ENCODE peak calls at places on chromosomes 3 and 15, in four cellular contexts. L is astrocyte, R is neural progenitor cell, T is H9. B is an unnamed sample.

GRCh38 chr15:55737373-55737772 is 5.6 kb downstream of the PRTG start:
- DNase-seq in R (peak), T (no peak), L (peak), B (peak)

GRCh38 chr15:74784426-74784825 is 2.5 kb downstream of the CSK start:
- DNase-seq in T (no peak), L (no peak), R (no peak), B (no peak)

GRCh38 chr3:134365766-134366065 is 8.5 kb downstream of the AMOTL2 start:
- DNase-seq in R (no peak), L (no peak), T (peak), B (no peak)

GRCh38 chr15:51334011-51334426 is 4.4 kb downstream of the CYP19A1 start:
- DNase-seq in L (no peak), T (no peak), R (no peak), B (no peak)

GRCh38 chr15:61049003-61049402 is 180.1 kb downstream of the RORA start:
- DNase-seq in R (no peak), T (no peak), L (no peak), B (no peak)

GRCh38 chr3:63607716-63608115 is 44.8 kb upstream of the SNTN start:
- DNase-seq in R (no peak), L (no peak), T (no peak), B (no peak)

GRCh38 chr3:140242818-140243276 is 307.9 kb downstream of the CLSTN2 start:
- DNase-seq in L (peak), T (no peak), R (no peak), B (no peak)

GRCh38 chr15:100733786-100734185 is 131.4 kb downstream of the ASB7 start:
- DNase-seq in R (no peak), L (peak), T (no peak), B (peak)

GRCh38 chr3:127610105-127610504 is 11.9 kb downstream of the MCM2 start:
- DNase-seq in T (no peak), R (no peak), L (no peak), B (no peak)

GRCh38 chr3:10551821-10552630 is 46.6 kb upstream of the ATP2B2 start:
- DNase-seq in T (peak), L (peak), R (no peak), B (no peak)

GRCh38 chr15:79593119-79593869 is 161.2 kb downstream of the MINAR1 start:
- DNase-seq in T (peak), R (peak), L (no peak), B (peak)

GRCh38 chr3:14925729-14926591 is 21.4 kb upstream of the NR2C2 start:
- DNase-seq in L (peak), T (peak), R (peak), B (peak)

GRCh38 chr3:158379517-158379916 is 191.5 kb upstream of the MLF1 start:
- DNase-seq in T (no peak), L (no peak), R (no peak), B (no peak)

GRCh38 chr3:127970966-127971592 is 56.0 kb downstream of the KBTBD12 start:
- DNase-seq in T (peak), R (peak), L (peak), B (peak)

GRCh38 chr3:106711650-106712049 is 665.6 kb upstream of the CCDC54 start:
- DNase-seq in L (peak), T (no peak), R (no peak), B (peak)

GRCh38 chr15:80068578-80068977 is 9.1 kb downstream of the ZFAND6 start:
- DNase-seq in R (no peak), T (no peak), L (peak), B (no peak)

GRCh38 chr3:125480656-125481374 is 39.2 kb downstream of the SNX4 start:
- DNase-seq in L (peak), R (no peak), T (no peak), B (peak)

GRCh38 chr3:72351536-72351935 is 496.7 kb downstream of the SHQ1 start:
- DNase-seq in R (no peak), T (no peak), L (no peak), B (no peak)

GRCh38 chr3:77370413-77370812 is 330.5 kb downstream of the ROBO2 start:
- DNase-seq in T (no peak), L (peak), R (no peak), B (peak)

GRCh38 chr15:73965730-73966103 is 26.4 kb downstream of the STOML1 start:
- DNase-seq in T (no peak), L (peak), R (no peak), B (peak)

GRCh38 chr3:196666001-196666867 is 26.7 kb downstream of the NRROS start:
- DNase-seq in R (peak), T (peak), L (peak), B (peak)
- H3K27ac ChIP-seq in R (peak), T (peak), L (no peak), B (peak)

GRCh38 chr3:170038434-170039110 is 777 bp downstream of the GPR160 start:
- DNase-seq in L (no peak), T (peak), R (peak), B (no peak)
- H3K4me2 ChIP-seq in L (peak), T (peak), R (peak), B (peak)

GRCh38 chr15:33852094-33852493 is 116.2 kb upstream of the CHRM5 start:
- DNase-seq in L (peak), T (no peak), R (peak), B (peak)
- H3K27ac ChIP-seq in L (peak), T (no peak), R (no peak), B (no peak)

DNA sequence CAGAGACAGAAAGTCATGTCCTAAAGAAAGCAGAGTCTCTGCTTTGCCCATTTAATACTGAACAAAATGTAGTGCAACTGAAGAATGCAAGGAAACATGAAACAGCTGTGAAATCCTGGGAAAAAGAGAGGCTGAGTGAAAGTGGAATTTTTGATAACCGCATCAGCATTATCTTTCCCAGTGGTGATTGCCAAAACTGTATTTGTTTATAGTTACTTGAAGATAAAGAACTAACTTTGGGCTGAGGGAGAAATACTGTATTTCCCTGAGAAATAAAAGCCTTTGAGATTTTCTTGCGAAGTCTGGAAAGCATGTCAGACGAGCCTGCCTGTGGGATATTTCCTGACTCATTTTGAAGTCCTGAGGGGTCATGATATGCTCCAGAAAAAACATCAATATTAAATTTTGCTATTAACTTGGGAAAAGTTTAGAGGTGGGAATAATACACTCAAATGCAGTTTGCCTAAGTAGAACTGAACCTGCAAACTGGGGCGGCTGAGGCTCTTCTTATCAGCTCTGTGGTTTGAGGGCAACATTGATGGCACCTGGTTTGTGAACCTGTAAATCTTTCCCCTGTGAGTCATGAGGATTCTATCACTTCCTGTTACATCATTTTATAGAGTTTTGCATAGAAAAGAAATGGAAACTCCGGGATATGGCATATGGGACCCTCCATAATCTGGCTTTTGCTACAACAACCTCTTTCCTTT is 855.3 kb downstream of the MCTP2 start:
- DNase-seq in L (peak), T (no peak), R (no peak), B (peak)
- H3K4me2 ChIP-seq in L (peak), T (no peak), R (no peak), B (no peak)

GRCh38 chr3:36969085-36969484 is 23.8 kb downstream of the EPM2AIP1 start:
- DNase-seq in T (no peak), R (no peak), L (no peak), B (no peak)
- H3K27ac ChIP-seq in T (no peak), R (no peak), L (no peak), B (no peak)

DNA sequence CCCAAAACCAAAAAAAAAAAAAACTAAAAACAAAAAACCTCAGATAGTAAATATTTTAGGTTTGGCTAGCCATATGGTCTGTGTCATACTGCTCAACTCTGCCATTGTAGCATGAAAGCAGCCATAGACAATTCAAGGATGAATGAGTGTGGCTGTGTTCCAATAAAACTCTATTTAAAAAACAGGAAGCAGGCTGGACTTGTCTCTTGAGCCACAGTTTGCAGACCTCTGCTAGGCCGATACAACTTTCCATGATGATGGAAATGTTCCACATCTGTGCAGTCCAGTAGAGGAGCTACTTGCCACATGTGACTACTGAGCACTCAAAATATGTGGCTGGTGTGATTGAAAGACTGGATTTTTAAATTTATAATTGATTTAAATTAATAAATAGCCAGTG is 11.1 kb downstream of the EFCAB12 start:
- DNase-seq in T (no peak), R (no peak), L (peak), B (peak)
- H3K4me2 ChIP-seq in T (no peak), R (no peak), L (no peak), B (peak)